ENCODE peak calls at places on chromosomes 4 and X, in six cellular contexts. One of them, this sample, is unnamed. For H3K79me2, the result is how much of the 10 kb centered on the place peaks cover.

GRCh38 chrX:2921750-2922149 is 7.4 kb downstream of the ARSD start:
- DNase-seq in PC-3: no peak
- DNase-seq in GM23248: no peak
- DNase-seq in K562: no peak
- DNase-seq in HCT116: no peak
- DNase-seq in fibroblast of lung: no peak
- DNase-seq in this sample: no peak

GRCh38 chr4:38382492-38382891 is 281.5 kb upstream of the KLF3 start:
- DNase-seq in K562: peak
- DNase-seq in HCT116: no peak
- DNase-seq in PC-3: no peak
- DNase-seq in fibroblast of lung: no peak
- DNase-seq in GM23248: no peak
- DNase-seq in this sample: no peak

GRCh38 chrX:3663576-3664290 is 49.7 kb downstream of the PRKX start:
- DNase-seq in HCT116: no peak
- DNase-seq in PC-3: no peak
- DNase-seq in GM23248: no peak
- DNase-seq in K562: no peak
- DNase-seq in fibroblast of lung: no peak
- DNase-seq in this sample: no peak

GRCh38 chrX:129318375-129318774 is 204.9 kb downstream of the SMARCA1 start:
- DNase-seq in GM23248: peak
- DNase-seq in HCT116: peak
- DNase-seq in K562: peak
- DNase-seq in fibroblast of lung: peak
- DNase-seq in PC-3: peak
- DNase-seq in this sample: no peak

GRCh38 chr4:126890383-126890782 is 742.4 kb upstream of the INTU start:
- DNase-seq in K562: no peak
- DNase-seq in fibroblast of lung: no peak
- DNase-seq in GM23248: no peak
- DNase-seq in PC-3: no peak
- DNase-seq in HCT116: no peak
- DNase-seq in this sample: no peak

GRCh38 chr4:7034262-7035081 is 8.7 kb upstream of the TADA2B start:
- DNase-seq in fibroblast of lung: peak
- DNase-seq in PC-3: peak
- DNase-seq in HCT116: no peak
- DNase-seq in K562: no peak
- DNase-seq in GM23248: peak
- DNase-seq in this sample: peak

GRCh38 chrX:92230628-92231027 is 451.5 kb downstream of the PCDH11X start:
- DNase-seq in fibroblast of lung: no peak
- DNase-seq in PC-3: no peak
- DNase-seq in GM23248: no peak
- DNase-seq in K562: no peak
- DNase-seq in HCT116: no peak
- DNase-seq in this sample: no peak

GRCh38 chrX:69060631-69061408 is 104.4 kb downstream of the PJA1 start:
- DNase-seq in fibroblast of lung: peak
- DNase-seq in GM23248: peak
- DNase-seq in PC-3: peak
- DNase-seq in K562: no peak
- DNase-seq in HCT116: peak
- DNase-seq in this sample: no peak

GRCh38 chr4:105990933-105991332 is 95.7 kb downstream of the NPNT start:
- DNase-seq in fibroblast of lung: peak
- DNase-seq in K562: no peak
- DNase-seq in GM23248: peak
- DNase-seq in PC-3: peak
- DNase-seq in HCT116: peak
- DNase-seq in this sample: no peak

GRCh38 chr4:164396439-164396838 is 357.5 kb upstream of the SMIM31 start:
- DNase-seq in GM23248: no peak
- DNase-seq in PC-3: peak
- DNase-seq in HCT116: no peak
- DNase-seq in K562: no peak
- DNase-seq in fibroblast of lung: peak
- DNase-seq in this sample: no peak

GRCh38 chr4:56637791-56638190 is 43.3 kb downstream of the HOPX start:
- DNase-seq in HCT116: no peak
- DNase-seq in PC-3: peak
- DNase-seq in GM23248: no peak
- DNase-seq in fibroblast of lung: no peak
- DNase-seq in K562: no peak
- DNase-seq in this sample: peak

DNA sequence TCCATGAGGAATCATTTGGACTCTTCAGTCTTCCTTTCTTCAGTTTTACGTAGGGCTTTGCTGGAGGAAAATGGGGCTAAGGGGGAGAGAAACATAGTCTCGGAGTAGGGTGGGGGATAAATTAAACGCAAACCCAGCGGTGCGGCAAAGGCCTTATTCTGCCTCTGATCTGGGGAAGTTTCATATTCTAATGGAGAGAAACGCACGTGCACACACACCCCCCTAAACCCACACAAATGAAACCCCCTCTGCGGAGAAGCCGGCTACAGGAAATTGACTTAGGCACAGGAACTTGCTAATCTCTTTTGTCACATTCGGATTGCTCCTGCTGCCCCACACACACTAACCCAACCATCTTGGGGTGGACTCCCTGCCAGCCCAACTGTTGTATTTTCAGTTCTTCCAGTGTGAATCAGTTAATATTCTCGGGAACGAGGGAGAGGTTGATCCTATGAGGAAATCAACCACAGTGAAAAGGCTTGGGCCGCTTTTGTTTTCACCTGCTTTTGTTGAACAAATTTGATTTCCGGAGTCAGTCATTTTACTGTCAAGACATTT is at the start of gene RHOH:
- DNase-seq in PC-3: no peak
- DNase-seq in GM23248: no peak
- DNase-seq in HCT116: no peak
- DNase-seq in fibroblast of lung: no peak
- DNase-seq in K562: peak
- DNase-seq in this sample: no peak
- H3K79me2 ChIP-seq in PC-3: under half
- H3K79me2 ChIP-seq in GM23248: under half
- H3K79me2 ChIP-seq in HCT116: under half
- H3K79me2 ChIP-seq in fibroblast of lung: under half
- H3K79me2 ChIP-seq in K562: half or more
- H3K79me2 ChIP-seq in this sample: under half

DNA sequence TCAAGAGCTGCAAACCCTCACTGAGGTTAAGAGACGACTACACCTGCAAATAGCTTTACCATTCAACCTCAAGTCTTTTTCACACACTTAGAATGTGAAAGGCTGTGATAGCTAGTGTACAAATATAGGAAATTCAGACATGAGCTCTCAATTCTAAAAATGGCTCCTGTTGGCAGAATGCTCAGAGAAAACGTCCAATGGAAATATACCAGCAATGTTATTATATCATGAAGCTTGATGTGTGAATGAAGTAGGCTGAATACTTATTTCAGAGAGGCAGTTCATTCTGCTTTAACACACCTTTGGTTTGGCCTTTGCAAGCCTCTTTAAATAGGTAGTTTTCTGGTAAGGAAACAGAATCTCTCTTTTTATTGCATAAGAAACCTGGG is 227.6 kb downstream of the ADAMTS3 start:
- DNase-seq in HCT116: no peak
- DNase-seq in GM23248: no peak
- DNase-seq in fibroblast of lung: no peak
- DNase-seq in K562: no peak
- DNase-seq in PC-3: no peak
- DNase-seq in this sample: no peak
- H3K27ac ChIP-seq in HCT116: no peak
- H3K27ac ChIP-seq in GM23248: no peak
- H3K27ac ChIP-seq in fibroblast of lung: no peak
- H3K27ac ChIP-seq in K562: no peak
- H3K27ac ChIP-seq in PC-3: peak
- H3K27ac ChIP-seq in this sample: no peak

GRCh38 chrX:136585960-136586359 is 53.9 kb downstream of the VGLL1 start:
- DNase-seq in GM23248: no peak
- DNase-seq in fibroblast of lung: no peak
- DNase-seq in HCT116: no peak
- DNase-seq in PC-3: no peak
- DNase-seq in K562: no peak
- DNase-seq in this sample: no peak

GRCh38 chrX:136582624-136583023 is 50.6 kb downstream of the VGLL1 start:
- DNase-seq in GM23248: no peak
- DNase-seq in PC-3: peak
- DNase-seq in K562: no peak
- DNase-seq in HCT116: no peak
- DNase-seq in fibroblast of lung: no peak
- DNase-seq in this sample: no peak

GRCh38 chrX:136577562-136577961 is 45.5 kb downstream of the VGLL1 start:
- DNase-seq in fibroblast of lung: peak
- DNase-seq in PC-3: peak
- DNase-seq in GM23248: peak
- DNase-seq in HCT116: peak
- DNase-seq in K562: peak
- DNase-seq in this sample: peak

GRCh38 chrX:136584545-136584944 is 52.5 kb downstream of the VGLL1 start:
- DNase-seq in PC-3: no peak
- DNase-seq in GM23248: no peak
- DNase-seq in HCT116: no peak
- DNase-seq in fibroblast of lung: no peak
- DNase-seq in K562: no peak
- DNase-seq in this sample: no peak

DNA sequence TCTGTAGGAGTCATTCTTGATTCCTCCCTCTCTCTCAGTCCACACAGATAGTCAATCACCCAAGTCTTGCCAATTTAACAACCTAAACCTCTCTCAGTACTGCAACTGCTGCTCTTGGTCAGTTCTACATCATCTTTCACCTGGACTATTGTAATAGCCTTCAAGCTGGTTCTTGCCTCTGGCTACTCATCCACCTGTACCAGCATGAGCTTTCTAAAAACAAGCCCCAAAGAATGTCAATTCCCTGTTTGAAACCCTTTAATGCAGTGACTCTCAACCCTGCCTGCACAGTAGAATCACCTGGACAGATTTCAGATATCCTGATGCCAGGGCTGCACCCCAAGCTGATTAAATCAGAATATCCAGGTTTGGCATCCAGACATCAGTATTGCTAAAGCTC is 48.3 kb downstream of the VGLL1 start:
- DNase-seq in PC-3: no peak
- DNase-seq in K562: no peak
- DNase-seq in HCT116: no peak
- DNase-seq in fibroblast of lung: no peak
- DNase-seq in GM23248: no peak
- DNase-seq in this sample: no peak
- H3K79me2 ChIP-seq in PC-3: under half
- H3K79me2 ChIP-seq in K562: under half
- H3K79me2 ChIP-seq in HCT116: under half
- H3K79me2 ChIP-seq in fibroblast of lung: under half
- H3K79me2 ChIP-seq in GM23248: under half
- H3K79me2 ChIP-seq in this sample: under half

DNA sequence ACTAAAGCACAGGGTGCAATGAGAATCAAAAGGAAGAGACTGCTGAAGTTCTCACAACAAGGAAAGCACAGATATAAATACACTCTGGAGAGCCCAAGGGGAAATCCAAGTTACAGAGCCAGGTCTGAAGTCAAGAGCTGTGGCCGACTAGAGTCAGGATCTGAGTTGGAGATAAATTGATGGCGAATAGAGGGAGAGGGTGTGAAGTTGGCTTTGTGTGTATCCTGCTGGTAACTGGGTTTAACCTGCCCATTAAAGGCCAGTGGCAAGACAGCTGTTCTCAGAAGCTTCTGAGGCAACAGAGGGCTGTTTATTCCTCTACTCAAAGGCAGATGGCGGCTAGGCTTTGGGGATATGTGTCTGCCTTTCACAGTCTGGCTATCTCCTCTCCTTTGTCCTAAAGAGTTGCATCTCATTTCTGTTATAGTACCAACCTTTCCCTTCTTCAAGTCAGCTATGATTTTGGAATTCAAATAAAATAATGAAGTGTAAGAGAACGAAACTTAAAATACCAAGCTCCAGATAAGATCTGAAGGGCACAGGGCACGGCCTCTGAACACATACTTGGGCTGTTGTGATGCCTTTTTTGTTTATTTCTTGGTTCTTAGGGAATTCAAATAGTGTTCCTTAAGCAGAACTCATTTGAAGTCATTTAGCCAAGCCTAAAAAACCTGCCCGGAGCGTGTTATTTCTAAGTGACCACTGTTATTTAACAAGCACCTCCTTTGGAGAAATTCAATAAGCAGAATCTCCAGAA is 142.1 kb downstream of the APBB2 start:
- DNase-seq in fibroblast of lung: no peak
- DNase-seq in K562: no peak
- DNase-seq in HCT116: no peak
- DNase-seq in PC-3: no peak
- DNase-seq in GM23248: no peak
- DNase-seq in this sample: no peak
- H3K27ac ChIP-seq in fibroblast of lung: no peak
- H3K27ac ChIP-seq in K562: no peak
- H3K27ac ChIP-seq in HCT116: no peak
- H3K27ac ChIP-seq in PC-3: no peak
- H3K27ac ChIP-seq in GM23248: no peak
- H3K27ac ChIP-seq in this sample: no peak

GRCh38 chrX:44947995-44948394 is 75.0 kb downstream of the KDM6A start:
- DNase-seq in PC-3: no peak
- DNase-seq in HCT116: no peak
- DNase-seq in GM23248: no peak
- DNase-seq in fibroblast of lung: no peak
- DNase-seq in K562: no peak
- DNase-seq in this sample: no peak
- H3K79me2 ChIP-seq in PC-3: half or more
- H3K79me2 ChIP-seq in HCT116: half or more
- H3K79me2 ChIP-seq in GM23248: half or more
- H3K79me2 ChIP-seq in fibroblast of lung: under half
- H3K79me2 ChIP-seq in K562: half or more
- H3K79me2 ChIP-seq in this sample: half or more

This sample was measured in osteoblast.